ENCODE peak calls at places on chromosomes 12 and 14, in seven cellular contexts. Z, Y, I, U, K, Q and N are unnamed samples.

GRCh38 chr12:91968772-91969171 is 176.9 kb downstream of the BTG1 start:
- DNase-seq in Z (no peak), Y (no peak), I (no peak), U (no peak), K (no peak), Q (no peak), N (no peak)

GRCh38 chr14:103527408-103528157 is 1.4 kb upstream of the TRMT61A start:
- DNase-seq in Z (no peak), Y (no peak), I (no peak), U (no peak), K (no peak), Q (no peak), N (peak)

GRCh38 chr14:32938719-32939253 is at the start of gene NPAS3:
- DNase-seq in Z (no peak), Y (no peak), I (no peak), U (peak), K (no peak), Q (no peak), N (no peak)

GRCh38 chr12:74963867-74964331 is 245.7 kb downstream of the KCNC2 start:
- DNase-seq in Z (no peak), Y (no peak), I (no peak), U (no peak), K (no peak), Q (no peak), N (no peak)

GRCh38 chr12:54390668-54391551 is 6.4 kb upstream of the ZNF385A start:
- DNase-seq in Z (no peak), Y (no peak), I (peak), U (peak), K (no peak), Q (no peak), N (no peak)

GRCh38 chr14:94532462-94532861 is 23.2 kb upstream of the SERPINA12 start:
- DNase-seq in Z (no peak), Y (peak), I (no peak), U (no peak), K (no peak), Q (no peak), N (no peak)

GRCh38 chr14:67883717-67884116 is 64.1 kb downstream of the RAD51B start:
- DNase-seq in Z (no peak), Y (no peak), I (no peak), U (no peak), K (no peak), Q (peak), N (peak)

GRCh38 chr14:103395245-103395644 is 10.0 kb downstream of the MARK3 start:
- DNase-seq in Z (no peak), Y (no peak), I (no peak), U (no peak), K (no peak), Q (peak), N (no peak)

GRCh38 chr14:50067723-50068495 is 48.5 kb downstream of the VCPKMT start:
- DNase-seq in Z (no peak), Y (peak), I (no peak), U (peak), K (no peak), Q (peak), N (peak)

GRCh38 chr14:99574099-99574880 is 29.7 kb downstream of the CCDC85C start:
- DNase-seq in Z (peak), Y (peak), I (no peak), U (peak), K (no peak), Q (no peak), N (peak)

GRCh38 chr14:32934891-32935633 is 3.6 kb upstream of the NPAS3 start:
- DNase-seq in Z (no peak), Y (peak), I (no peak), U (no peak), K (peak), Q (no peak), N (no peak)

GRCh38 chr12:121062391-121063045 is 23.5 kb upstream of the OASL start:
- DNase-seq in Z (no peak), Y (no peak), I (no peak), U (no peak), K (no peak), Q (no peak), N (no peak)

GRCh38 chr12:16347391-16348298 is at the start of gene MGST1:
- DNase-seq in Z (no peak), Y (peak), I (no peak), U (peak), K (peak), Q (peak), N (peak)

GRCh38 chr14:99524091-99524661 is 43.0 kb downstream of the CCNK start:
- DNase-seq in Z (no peak), Y (peak), I (no peak), U (no peak), K (no peak), Q (peak), N (peak)

GRCh38 chr12:30877110-30877875 is 49.3 kb upstream of the TSPAN11 start:
- DNase-seq in Z (no peak), Y (no peak), I (no peak), U (no peak), K (no peak), Q (no peak), N (no peak)

GRCh38 chr12:27285395-27285794 is 41.3 kb downstream of the STK38L start:
- DNase-seq in Z (no peak), Y (peak), I (no peak), U (no peak), K (no peak), Q (peak), N (peak)

GRCh38 chr12:88625316-88625715 is 45.0 kb upstream of the KITLG start:
- DNase-seq in Z (no peak), Y (no peak), I (no peak), U (no peak), K (no peak), Q (no peak), N (no peak)

GRCh38 chr14:101666264-101666663 is 95.2 kb upstream of the PPP2R5C start:
- DNase-seq in Z (no peak), Y (no peak), I (no peak), U (no peak), K (no peak), Q (no peak), N (no peak)

GRCh38 chr12:24133385-24133784 is 183.9 kb upstream of the SOX5 start:
- DNase-seq in Z (no peak), Y (no peak), I (no peak), U (no peak), K (no peak), Q (no peak), N (no peak)

GRCh38 chr14:61561657-61562276 is 133.5 kb upstream of the HIF1A start:
- DNase-seq in Z (peak), Y (peak), I (no peak), U (peak), K (peak), Q (peak), N (peak)

GRCh38 chr12:113162102-113163029 is 12.8 kb downstream of the CFAP73 start:
- DNase-seq in Z (no peak), Y (peak), I (no peak), U (peak), K (no peak), Q (peak), N (no peak)

GRCh38 chr12:115075552-115076170 is 391.7 kb upstream of the TBX3 start:
- DNase-seq in Z (no peak), Y (no peak), I (no peak), U (no peak), K (no peak), Q (no peak), N (no peak)

GRCh38 chr14:104155513-104155912 is 17.1 kb downstream of the KIF26A start:
- DNase-seq in Z (no peak), Y (no peak), I (no peak), U (no peak), K (no peak), Q (peak), N (no peak)

GRCh38 chr14:68711551-68712437 is 81.1 kb downstream of the ZFP36L1 start:
- DNase-seq in Z (no peak), Y (no peak), I (no peak), U (no peak), K (peak), Q (no peak), N (no peak)

GRCh38 chr14:104600141-104600643 is 4.4 kb downstream of the TMEM179 start:
- DNase-seq in Z (no peak), Y (no peak), I (no peak), U (peak), K (no peak), Q (no peak), N (no peak)

GRCh38 chr12:9364224-9365176 is 156.3 kb upstream of the PZP start:
- DNase-seq in Z (no peak), Y (peak), I (no peak), U (no peak), K (no peak), Q (no peak), N (peak)

GRCh38 chr12:109201496-109201885 is 85.1 kb downstream of the ACACB start:
- DNase-seq in Z (no peak), Y (no peak), I (no peak), U (no peak), K (no peak), Q (no peak), N (no peak)

GRCh38 chr14:26392498-26392897 is 205.3 kb downstream of the NOVA1 start:
- DNase-seq in Z (no peak), Y (no peak), I (no peak), U (no peak), K (no peak), Q (no peak), N (no peak)

GRCh38 chr14:88208858-88209257 is 114.2 kb downstream of the KCNK10 start:
- DNase-seq in Z (no peak), Y (no peak), I (no peak), U (no peak), K (no peak), Q (no peak), N (no peak)

GRCh38 chr14:90301580-90302181 is 30.1 kb downstream of the NRDE2 start:
- DNase-seq in Z (no peak), Y (peak), I (no peak), U (no peak), K (no peak), Q (peak), N (peak)

GRCh38 chr14:52391866-52392600 is 77.9 kb downstream of the PTGER2 start:
- DNase-seq in Z (peak), Y (peak), I (no peak), U (no peak), K (no peak), Q (peak), N (peak)

GRCh38 chr12:2335517-2335916 is 282.7 kb downstream of the CACNA1C start:
- DNase-seq in Z (peak), Y (no peak), I (no peak), U (no peak), K (no peak), Q (peak), N (no peak)

GRCh38 chr12:58298793-58299192 is 357.4 kb downstream of the ATP23 start:
- DNase-seq in Z (no peak), Y (no peak), I (no peak), U (no peak), K (no peak), Q (no peak), N (no peak)

GRCh38 chr14:36690301-36691020 is 28.8 kb downstream of the PAX9 start:
- DNase-seq in Z (no peak), Y (no peak), I (no peak), U (no peak), K (no peak), Q (no peak), N (no peak)

GRCh38 chr12:100138048-100138907 is 4.4 kb downstream of the BLTP3B start:
- DNase-seq in Z (no peak), Y (no peak), I (no peak), U (no peak), K (no peak), Q (peak), N (peak)
- TF ChIP-seq CTCF in Z (peak), Y (peak), I (no peak), U (no peak), K (no peak), Q (peak), N (peak)

GRCh38 chr12:42556917-42557316 is 32.6 kb downstream of the PRICKLE1 start:
- DNase-seq in Z (no peak), Y (no peak), I (no peak), U (no peak), K (no peak), Q (no peak), N (no peak)
- H3K4me3 ChIP-seq in Z (no peak), Y (no peak), I (no peak), U (no peak), K (no peak), Q (no peak), N (no peak)

DNA sequence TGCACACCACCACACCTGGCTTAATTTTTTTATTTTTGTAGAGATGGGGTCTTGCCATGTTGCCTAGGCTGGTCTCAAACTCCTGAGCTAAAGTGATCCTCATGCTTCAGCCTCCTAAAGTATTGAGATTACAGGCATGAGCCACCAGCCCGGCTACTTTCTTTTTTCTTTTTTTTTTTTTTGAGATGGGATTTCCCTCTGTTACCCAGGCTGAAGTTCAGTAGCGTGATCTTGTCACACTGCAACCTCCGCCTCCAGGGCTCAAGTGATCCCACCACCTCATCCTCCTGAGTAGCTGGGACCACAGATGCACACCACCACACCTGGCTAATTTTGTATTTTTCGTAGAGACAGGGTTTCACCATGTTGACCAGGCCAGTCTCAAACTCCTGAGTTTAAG is 51.1 kb downstream of the LIMA1 start:
- DNase-seq in Z (no peak), Y (no peak), I (no peak), U (no peak), K (no peak), Q (no peak), N (no peak)
- TF ChIP-seq CTCF in Z (no peak), Y (no peak), I (no peak), U (no peak), K (no peak), Q (no peak), N (no peak)

GRCh38 chr12:130825771-130826150 is 13.3 kb downstream of the STX2 start:
- DNase-seq in Z (no peak), Y (no peak), I (no peak), U (no peak), K (no peak), Q (no peak), N (no peak)
- H3K4me3 ChIP-seq in Z (no peak), Y (no peak), I (no peak), U (no peak), K (no peak), Q (no peak), N (no peak)

GRCh38 chr12:29546000-29546399 is 48.5 kb upstream of the OVCH1 start:
- DNase-seq in Z (no peak), Y (no peak), I (no peak), U (no peak), K (no peak), Q (no peak), N (no peak)
- TF ChIP-seq CTCF in Z (no peak), Y (no peak), I (no peak), U (no peak), K (no peak), Q (no peak), N (no peak)

GRCh38 chr14:47191693-47192092 is 483.7 kb downstream of the MDGA2 start:
- DNase-seq in Z (no peak), Y (peak), I (no peak), U (no peak), K (no peak), Q (no peak), N (no peak)

GRCh38 chr14:47195582-47195981 is 479.8 kb downstream of the MDGA2 start:
- DNase-seq in Z (no peak), Y (no peak), I (no peak), U (no peak), K (no peak), Q (no peak), N (no peak)

GRCh38 chr14:47194051-47194450 is 481.4 kb downstream of the MDGA2 start:
- DNase-seq in Z (no peak), Y (peak), I (no peak), U (no peak), K (no peak), Q (peak), N (no peak)

GRCh38 chr14:47186491-47186890 is 488.9 kb downstream of the MDGA2 start:
- DNase-seq in Z (no peak), Y (peak), I (no peak), U (no peak), K (no peak), Q (peak), N (no peak)

GRCh38 chr14:47189911-47190503 is 485.4 kb downstream of the MDGA2 start:
- DNase-seq in Z (no peak), Y (no peak), I (no peak), U (no peak), K (no peak), Q (no peak), N (no peak)
- H3K4me3 ChIP-seq in Z (no peak), Y (no peak), I (no peak), U (no peak), K (no peak), Q (no peak), N (no peak)

GRCh38 chr14:92135269-92135668 is 13.5 kb downstream of the CPSF2 start:
- DNase-seq in Z (no peak), Y (peak), I (no peak), U (no peak), K (no peak), Q (peak), N (peak)
- TF ChIP-seq CTCF in Z (peak), Y (peak), I (peak), U (peak), K (peak), Q (peak), N (peak)

GRCh38 chr12:65925626-65926025 is 101.3 kb downstream of the HMGA2 start:
- DNase-seq in Z (no peak), Y (no peak), I (no peak), U (no peak), K (no peak), Q (peak), N (no peak)

GRCh38 chr12:65926119-65927004 is 102.1 kb downstream of the HMGA2 start:
- DNase-seq in Z (no peak), Y (no peak), I (no peak), U (no peak), K (no peak), Q (no peak), N (no peak)

GRCh38 chr12:65934480-65935115 is 110.3 kb downstream of the HMGA2 start:
- DNase-seq in Z (no peak), Y (no peak), I (no peak), U (no peak), K (no peak), Q (no peak), N (no peak)

GRCh38 chr12:65930114-65930828 is 106.0 kb downstream of the HMGA2 start:
- DNase-seq in Z (no peak), Y (no peak), I (no peak), U (no peak), K (no peak), Q (peak), N (no peak)

GRCh38 chr12:65929641-65930040 is 105.4 kb downstream of the HMGA2 start:
- DNase-seq in Z (no peak), Y (no peak), I (no peak), U (no peak), K (no peak), Q (peak), N (peak)
- H3K4me3 ChIP-seq in Z (no peak), Y (no peak), I (no peak), U (no peak), K (no peak), Q (no peak), N (no peak)